ENCODE peak calls at places on chromosomes 16 and 17, in four cellular contexts. V is activated T-helper 1 cell treated with Interleukin-2 at 50 U/mL for 16 hours, S is uterus, E is AG10803. T is an unnamed sample.

GRCh38 chr17:51200295-51200694 is 34.1 kb downstream of the NME2 start:
- DNase-seq in E (no peak), V (no peak), S (no peak), T (no peak)

GRCh38 chr17:58631523-58632323 is 60.1 kb downstream of the TEX14 start:
- DNase-seq in S (peak), E (peak), V (peak), T (peak)

GRCh38 chr17:1490643-1491405 is 1.7 kb downstream of the MYO1C start:
- DNase-seq in V (peak), E (peak), S (peak), T (peak)

GRCh38 chr17:32288600-32288999 is 23.0 kb downstream of the RHBDL3 start:
- DNase-seq in E (no peak), S (no peak), V (no peak), T (no peak)

GRCh38 chr17:73613271-73613941 is 30.8 kb downstream of the SDK2 start:
- DNase-seq in S (no peak), V (no peak), E (no peak), T (no peak)

GRCh38 chr16:85554791-85555548 is 58.2 kb upstream of the GSE1 start:
- DNase-seq in E (peak), V (no peak), S (peak), T (peak)

GRCh38 chr16:57667526-57668258 is 414 bp upstream of the ADGRG3 start:
- DNase-seq in E (no peak), S (no peak), V (no peak), T (peak)

GRCh38 chr17:82925336-82925735 is 85.5 kb upstream of the ZNF750 start:
- DNase-seq in S (no peak), V (no peak), E (no peak), T (no peak)

GRCh38 chr17:41521574-41522261 is 3.0 kb upstream of the KRT15 start:
- DNase-seq in S (no peak), E (peak), V (no peak), T (peak)

GRCh38 chr17:16935241-16935663 is 36.7 kb downstream of the TNFRSF13B start:
- DNase-seq in V (no peak), E (no peak), S (no peak), T (no peak)

GRCh38 chr16:8869212-8869987 is 594 bp upstream of the CARHSP1 start:
- DNase-seq in S (no peak), E (no peak), V (no peak), T (no peak)

GRCh38 chr16:3992297-3993051 is 112.0 kb upstream of the CREBBP start:
- DNase-seq in E (no peak), S (no peak), V (no peak), T (no peak)

GRCh38 chr17:40463122-40463550 is 19.9 kb downstream of the IGFBP4 start:
- DNase-seq in S (no peak), E (no peak), V (no peak), T (no peak)

GRCh38 chr16:72044825-72045359 is 9.4 kb upstream of the HP start:
- DNase-seq in E (no peak), V (no peak), S (no peak), T (no peak)

GRCh38 chr17:77111916-77112315 is 28.9 kb upstream of the SEC14L1 start:
- DNase-seq in E (no peak), V (no peak), S (peak), T (no peak)

GRCh38 chr16:25109643-25110042 is 1.9 kb upstream of the LCMT1 start:
- DNase-seq in V (no peak), S (peak), E (peak), T (peak)

GRCh38 chr17:52148969-52149351 is 9.6 kb downstream of the CA10 start:
- DNase-seq in V (no peak), E (no peak), S (no peak), T (no peak)

T was measured in EL.